ENCODE peak calls at places on chromosomes 4 and X, in five cellular contexts. I is MV-4-11, N is esophagus squamous epithelium, T is HTR-8/SVneo, B is RKO. F is an unnamed sample.

GRCh38 chrX:150196300-150196699 is 166.8 kb upstream of the MAMLD1 start:
- DNase-seq in B (no peak), I (no peak), T (no peak), N (no peak), F (no peak)

GRCh38 chr4:25814323-25814722 is 48.5 kb downstream of the SEL1L3 start:
- DNase-seq in B (no peak), I (peak), T (no peak), N (no peak), F (no peak)

GRCh38 chrX:67780694-67781109 is 236.9 kb downstream of the AR start:
- DNase-seq in N (no peak), T (peak), I (peak), B (peak), F (peak)

GRCh38 chrX:33272986-33273385 is 61.6 kb upstream of the DMD start:
- DNase-seq in T (no peak), B (no peak), I (no peak), N (no peak), F (no peak)

GRCh38 chrX:134542485-134542884 is 82.5 kb downstream of the HPRT1 start:
- DNase-seq in N (no peak), I (peak), B (no peak), T (no peak), F (no peak)

GRCh38 chrX:78024349-78025108 is 55.1 kb upstream of the PGAM4 start:
- DNase-seq in B (peak), I (no peak), N (no peak), T (peak), F (no peak)

GRCh38 chr4:81896936-81897335 is 425.2 kb upstream of the RASGEF1B start:
- DNase-seq in T (no peak), B (no peak), I (no peak), N (no peak), F (no peak)

GRCh38 chr4:146029147-146029546 is 90.5 kb upstream of the ZNF827 start:
- DNase-seq in B (peak), I (no peak), N (no peak), T (no peak), F (no peak)

GRCh38 chr4:95949136-95949765 is 109.4 kb downstream of the PDHA2 start:
- DNase-seq in N (no peak), I (no peak), T (peak), B (no peak), F (no peak)

GRCh38 chrX:30733852-30734660 is 80.8 kb downstream of the GK start:
- DNase-seq in T (no peak), N (no peak), B (no peak), I (no peak), F (no peak)

GRCh38 chrX:16664626-16665025 is 14.7 kb downstream of the S100G start:
- DNase-seq in T (no peak), N (no peak), B (no peak), I (no peak), F (no peak)

GRCh38 chrX:118523920-118524319 is 28.3 kb downstream of the DOCK11 start:
- DNase-seq in B (no peak), I (no peak), T (no peak), N (no peak), F (no peak)

GRCh38 chrX:16754019-16754418 is 32.2 kb upstream of the TXLNG start:
- DNase-seq in T (no peak), I (no peak), B (no peak), N (no peak), F (no peak)

GRCh38 chrX:74242050-74242449 is 61.9 kb upstream of the ZCCHC13 start:
- DNase-seq in T (peak), B (no peak), I (no peak), N (no peak), F (no peak)